ENCODE peak calls at places on chromosome 4, in five cellular contexts. One of them, this sample, is unnamed.
A peak's percentile ranks its signal among the peaks of the same experiment; 100 is the strongest.

GRCh38 chr4:173301518-173302201 is 32.5 kb downstream of the HMGB2 start:
- DNase-seq in Peyer's patch: no peak
- DNase-seq in lower lobe of right lung: no peak
- DNase-seq in ACHN: peak; percentile 76
- DNase-seq in transverse colon: no peak
- DNase-seq in this sample: no peak

GRCh38 chr4:99059550-99059949 is 29.0 kb downstream of the ADH5 start:
- DNase-seq in Peyer's patch: no peak
- DNase-seq in lower lobe of right lung: no peak
- DNase-seq in ACHN: no peak
- DNase-seq in transverse colon: no peak
- DNase-seq in this sample: no peak

GRCh38 chr4:54063737-54064316 is 578 bp downstream of the CHIC2 start:
- DNase-seq in Peyer's patch: peak; percentile 50
- DNase-seq in lower lobe of right lung: peak; percentile 72
- DNase-seq in ACHN: peak; percentile 8
- DNase-seq in transverse colon: peak; percentile 41
- DNase-seq in this sample: peak; percentile 42

GRCh38 chr4:130486186-130486585 is 1390.2 kb downstream of the C4orf33 start:
- DNase-seq in Peyer's patch: no peak
- DNase-seq in lower lobe of right lung: no peak
- DNase-seq in ACHN: no peak
- DNase-seq in transverse colon: no peak
- DNase-seq in this sample: no peak

GRCh38 chr4:128574706-128575105 is 234.8 kb upstream of the JADE1 start:
- DNase-seq in Peyer's patch: peak; percentile 52
- DNase-seq in lower lobe of right lung: peak; percentile 73
- DNase-seq in ACHN: peak; percentile 89
- DNase-seq in transverse colon: peak; percentile 84
- DNase-seq in this sample: peak; percentile 82

GRCh38 chr4:6723851-6724250 is 7.9 kb downstream of the BLOC1S4 start:
- DNase-seq in Peyer's patch: no peak
- DNase-seq in lower lobe of right lung: no peak
- DNase-seq in ACHN: no peak
- DNase-seq in transverse colon: no peak
- DNase-seq in this sample: no peak

GRCh38 chr4:22635692-22636091 is 57.0 kb upstream of the GBA3 start:
- DNase-seq in Peyer's patch: no peak
- DNase-seq in lower lobe of right lung: no peak
- DNase-seq in ACHN: no peak
- DNase-seq in transverse colon: no peak
- DNase-seq in this sample: no peak

GRCh38 chr4:158590219-158590618 is 68.5 kb downstream of the RXFP1 start:
- DNase-seq in Peyer's patch: no peak
- DNase-seq in lower lobe of right lung: no peak
- DNase-seq in ACHN: no peak
- DNase-seq in transverse colon: no peak
- DNase-seq in this sample: no peak

GRCh38 chr4:93908778-93909177 is 80.2 kb downstream of the ATOH1 start:
- DNase-seq in Peyer's patch: no peak
- DNase-seq in lower lobe of right lung: no peak
- DNase-seq in ACHN: no peak
- DNase-seq in transverse colon: no peak
- DNase-seq in this sample: no peak

GRCh38 chr4:128516568-128516967 is 229.0 kb upstream of the PGRMC2 start:
- DNase-seq in Peyer's patch: no peak
- DNase-seq in lower lobe of right lung: no peak
- DNase-seq in ACHN: no peak
- DNase-seq in transverse colon: no peak
- DNase-seq in this sample: no peak

GRCh38 chr4:2290974-2291704 is 29.2 kb upstream of the MXD4 start:
- DNase-seq in Peyer's patch: peak; percentile 74
- DNase-seq in lower lobe of right lung: no peak
- DNase-seq in ACHN: no peak
- DNase-seq in transverse colon: peak; percentile 51
- DNase-seq in this sample: peak; percentile 14

GRCh38 chr4:67744561-67745283 is 9.5 kb downstream of the GNRHR start:
- DNase-seq in Peyer's patch: no peak
- DNase-seq in lower lobe of right lung: no peak
- DNase-seq in ACHN: no peak
- DNase-seq in transverse colon: no peak
- DNase-seq in this sample: no peak

GRCh38 chr4:139920552-139920951 is 233.4 kb downstream of the MAML3 start:
- DNase-seq in Peyer's patch: no peak
- DNase-seq in lower lobe of right lung: no peak
- DNase-seq in ACHN: no peak
- DNase-seq in transverse colon: no peak
- DNase-seq in this sample: no peak

GRCh38 chr4:136355970-136356369 is 1176.3 kb downstream of the PCDH18 start:
- DNase-seq in Peyer's patch: no peak
- DNase-seq in lower lobe of right lung: no peak
- DNase-seq in ACHN: no peak
- DNase-seq in transverse colon: no peak
- DNase-seq in this sample: no peak

GRCh38 chr4:111963158-111963557 is 182.1 kb upstream of the FAM241A start:
- DNase-seq in Peyer's patch: no peak
- DNase-seq in lower lobe of right lung: no peak
- DNase-seq in ACHN: no peak
- DNase-seq in transverse colon: no peak
- DNase-seq in this sample: no peak

GRCh38 chr4:124862261-124862660 is 149.7 kb upstream of the ANKRD50 start:
- DNase-seq in Peyer's patch: no peak
- DNase-seq in lower lobe of right lung: no peak
- DNase-seq in ACHN: no peak
- DNase-seq in transverse colon: no peak
- DNase-seq in this sample: no peak

GRCh38 chr4:122403860-122404259 is 25.0 kb downstream of the ADAD1 start:
- DNase-seq in Peyer's patch: no peak
- DNase-seq in lower lobe of right lung: no peak
- DNase-seq in ACHN: no peak
- DNase-seq in transverse colon: no peak
- DNase-seq in this sample: no peak

GRCh38 chr4:8391972-8392371 is 48.6 kb downstream of the ACOX3 start:
- DNase-seq in Peyer's patch: no peak
- DNase-seq in lower lobe of right lung: no peak
- DNase-seq in ACHN: peak; percentile 8
- DNase-seq in transverse colon: peak; percentile 53
- DNase-seq in this sample: no peak

GRCh38 chr4:186067757-186068385 is 1.1 kb upstream of the TLR3 start:
- DNase-seq in Peyer's patch: peak; percentile 19
- DNase-seq in lower lobe of right lung: peak; percentile 71
- DNase-seq in ACHN: peak; percentile 74
- DNase-seq in transverse colon: peak; percentile 80
- DNase-seq in this sample: peak; percentile 44

GRCh38 chr4:48436318-48436717 is 46.8 kb upstream of the SLC10A4 start:
- DNase-seq in Peyer's patch: no peak
- DNase-seq in lower lobe of right lung: no peak
- DNase-seq in ACHN: no peak
- DNase-seq in transverse colon: no peak
- DNase-seq in this sample: no peak

GRCh38 chr4:119841361-119841760 is 212.8 kb upstream of the PDE5A start:
- DNase-seq in Peyer's patch: no peak
- DNase-seq in lower lobe of right lung: no peak
- DNase-seq in ACHN: no peak
- DNase-seq in transverse colon: no peak
- DNase-seq in this sample: no peak

GRCh38 chr4:109419679-109420078 is 13.9 kb upstream of the SEC24B start:
- DNase-seq in Peyer's patch: no peak
- DNase-seq in lower lobe of right lung: no peak
- DNase-seq in ACHN: no peak
- DNase-seq in transverse colon: no peak
- DNase-seq in this sample: no peak

GRCh38 chr4:11739992-11740391 is 311.3 kb upstream of the HS3ST1 start:
- DNase-seq in Peyer's patch: no peak
- DNase-seq in lower lobe of right lung: no peak
- DNase-seq in ACHN: no peak
- DNase-seq in transverse colon: no peak
- DNase-seq in this sample: no peak

GRCh38 chr4:57442241-57442640 is 332.1 kb upstream of the IGFBP7 start:
- DNase-seq in Peyer's patch: no peak
- DNase-seq in lower lobe of right lung: no peak
- DNase-seq in ACHN: no peak
- DNase-seq in transverse colon: no peak
- DNase-seq in this sample: peak; percentile 62

GRCh38 chr4:140426610-140427103 is 791 bp downstream of the CLGN start:
- DNase-seq in Peyer's patch: no peak
- DNase-seq in lower lobe of right lung: no peak
- DNase-seq in ACHN: no peak
- DNase-seq in transverse colon: no peak
- DNase-seq in this sample: no peak

GRCh38 chr4:40058121-40058520 is 1.5 kb downstream of the N4BP2 start:
- DNase-seq in Peyer's patch: no peak
- DNase-seq in lower lobe of right lung: no peak
- DNase-seq in ACHN: no peak
- DNase-seq in transverse colon: no peak
- DNase-seq in this sample: no peak

This sample was measured in thyroid gland.